ENCODE peak calls at places on chromosome 11, in nine cellular contexts. B is left ventricle myocardium inferior, M is lung, E is cardiac muscle cell, J is kidney, F is body of pancreas, D is A549, K is lower leg skin, I is HFF-Myc. L is an unnamed sample.

GRCh38 chr11:116275634-116276033 is 497.2 kb downstream of the BUD13 start:
- DNase-seq in B (no peak), M (no peak), E (no peak), J (no peak), F (no peak), D (no peak), K (no peak), I (no peak), L (peak)

GRCh38 chr11:128688896-128689546 is 4.9 kb upstream of the FLI1 start:
- DNase-seq in B (no peak), M (no peak), E (no peak), J (no peak), F (no peak), D (no peak), K (no peak), I (no peak), L (no peak)

GRCh38 chr11:116736763-116737162 is 36.0 kb downstream of the BUD13 start:
- DNase-seq in B (no peak), M (no peak), E (no peak), J (no peak), F (no peak), D (peak), K (no peak), I (no peak), L (peak)

GRCh38 chr11:29093416-29093815 is 923.4 kb downstream of the KCNA4 start:
- DNase-seq in B (no peak), M (no peak), E (no peak), J (no peak), F (no peak), D (peak), K (no peak), I (peak), L (peak)

GRCh38 chr11:29844701-29845379 is 172.0 kb downstream of the KCNA4 start:
- DNase-seq in B (no peak), M (no peak), E (peak), J (no peak), F (no peak), D (no peak), K (no peak), I (no peak), L (no peak)

GRCh38 chr11:8649361-8649760 is 33.1 kb downstream of the TRIM66 start:
- DNase-seq in B (no peak), M (no peak), E (no peak), J (no peak), F (no peak), D (no peak), K (no peak), I (no peak), L (peak)

GRCh38 chr11:60905551-60906113 is 753 bp downstream of the PRPF19 start:
- DNase-seq in B (no peak), M (no peak), E (no peak), J (no peak), F (no peak), D (no peak), K (no peak), I (no peak), L (peak)

GRCh38 chr11:103659743-103660142 is 376.7 kb upstream of the DDI1 start:
- DNase-seq in B (no peak), M (no peak), E (no peak), J (no peak), F (no peak), D (no peak), K (no peak), I (no peak), L (peak)

GRCh38 chr11:110962907-110963306 is 250.7 kb upstream of the ARHGAP20 start:
- DNase-seq in B (no peak), M (no peak), E (no peak), J (no peak), F (no peak), D (no peak), K (no peak), I (no peak), L (no peak)

GRCh38 chr11:116605543-116605942 is 167.2 kb downstream of the BUD13 start:
- DNase-seq in B (no peak), M (no peak), E (peak), J (no peak), F (peak), D (peak), K (no peak), I (peak), L (peak)

GRCh38 chr11:12269446-12270214 is 107.7 kb upstream of the PARVA start:
- DNase-seq in B (no peak), M (no peak), E (no peak), J (no peak), F (no peak), D (no peak), K (no peak), I (no peak), L (no peak)

GRCh38 chr11:107741044-107741823 is 29.4 kb upstream of the SLN start:
- DNase-seq in B (no peak), M (peak), E (peak), J (no peak), F (peak), D (peak), K (no peak), I (peak), L (peak)

GRCh38 chr11:35084817-35085424 is 54.0 kb upstream of the CD44 start:
- DNase-seq in B (no peak), M (no peak), E (no peak), J (no peak), F (no peak), D (no peak), K (no peak), I (no peak), L (no peak)

GRCh38 chr11:35079581-35079980 is 59.4 kb upstream of the CD44 start:
- DNase-seq in B (no peak), M (no peak), E (no peak), J (no peak), F (no peak), D (no peak), K (no peak), I (no peak), L (no peak)

GRCh38 chr11:35083181-35084061 is 55.5 kb upstream of the CD44 start:
- DNase-seq in B (peak), M (peak), E (no peak), J (no peak), F (peak), D (peak), K (peak), I (peak), L (peak)

GRCh38 chr11:35085766-35086165 is 53.2 kb upstream of the CD44 start:
- DNase-seq in B (peak), M (no peak), E (no peak), J (no peak), F (no peak), D (no peak), K (no peak), I (no peak), L (peak)

GRCh38 chr11:35082322-35083180 is 56.4 kb upstream of the CD44 start:
- DNase-seq in B (peak), M (peak), E (peak), J (peak), F (peak), D (peak), K (peak), I (peak), L (peak)
- TF ChIP-seq CTCF in B (no peak), M (no peak), E (no peak), J (no peak), F (peak), D (no peak), K (no peak), I (no peak), L (peak)

DNA sequence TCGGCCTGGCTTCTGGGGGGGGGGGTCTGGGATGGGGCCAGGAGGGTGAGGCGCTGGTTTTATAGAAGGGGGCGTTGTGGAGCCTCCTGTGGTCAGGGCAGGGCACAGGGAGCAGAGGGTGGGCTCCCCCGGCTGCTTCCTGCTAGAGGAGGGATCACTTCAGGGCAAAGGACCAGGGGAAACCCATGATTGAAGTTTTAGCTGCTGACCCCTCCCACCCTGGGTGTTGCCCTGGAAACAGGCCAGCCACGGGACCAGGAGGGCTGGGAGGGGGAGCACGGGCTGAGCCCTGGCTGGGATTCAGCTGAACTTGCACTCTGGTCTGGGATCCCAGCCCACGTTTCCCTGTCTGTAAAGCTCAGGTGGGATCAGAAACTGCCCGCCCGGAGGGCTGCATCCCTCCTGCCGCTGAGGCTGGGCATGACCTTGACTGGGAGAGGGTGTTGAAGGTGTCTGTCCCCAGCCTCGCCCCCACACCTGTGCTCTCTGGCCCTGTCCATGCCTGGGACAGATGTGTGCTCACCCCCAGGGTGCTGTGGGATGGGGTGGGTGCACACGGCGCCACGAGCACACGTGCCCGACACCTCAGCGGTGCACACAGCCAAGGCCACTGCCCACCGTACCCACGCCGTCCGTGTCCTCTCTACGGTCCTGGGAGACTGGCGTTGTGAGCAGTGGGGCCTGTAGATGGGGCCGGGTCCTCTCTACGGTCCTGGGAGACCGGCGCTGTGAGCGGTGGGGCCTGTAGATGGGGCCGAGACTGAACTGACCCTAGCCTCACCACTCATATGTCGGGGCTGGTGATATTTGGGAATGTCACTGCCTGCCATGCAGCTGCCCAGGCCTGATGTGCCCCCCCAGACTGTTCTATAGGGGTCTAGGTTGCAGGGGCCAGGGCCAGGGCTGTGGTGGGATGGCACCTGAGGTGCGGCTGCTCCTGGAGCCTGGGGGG is 2.3 kb downstream of the TSPAN4 start:
- DNase-seq in B (peak), M (peak), E (peak), J (peak), F (peak), D (peak), K (peak), I (peak), L (peak)
- H3K4me3 ChIP-seq in B (peak), M (peak), E (no peak), J (peak), F (no peak), D (peak), K (no peak), I (peak), L (peak)

GRCh38 chr11:1603629-1604028 is 4.6 kb downstream of the KRTAP5-3 start:
- DNase-seq in B (no peak), M (no peak), E (no peak), J (peak), F (no peak), D (no peak), K (no peak), I (no peak), L (no peak)

GRCh38 chr11:1597331-1597741 is 758 bp downstream of the KRTAP5-2 start:
- DNase-seq in B (no peak), M (no peak), E (no peak), J (peak), F (no peak), D (no peak), K (no peak), I (no peak), L (no peak)

GRCh38 chr11:1600626-1601025 is 2.5 kb upstream of the KRTAP5-2 start:
- DNase-seq in B (no peak), M (no peak), E (no peak), J (no peak), F (no peak), D (no peak), K (no peak), I (no peak), L (no peak)

GRCh38 chr11:1598816-1599215 is 722 bp upstream of the KRTAP5-2 start:
- DNase-seq in B (no peak), M (no peak), E (no peak), J (peak), F (no peak), D (no peak), K (no peak), I (no peak), L (no peak)

GRCh38 chr11:1597981-1598380 is at the start of gene KRTAP5-2:
- DNase-seq in B (no peak), M (no peak), E (no peak), J (peak), F (no peak), D (no peak), K (no peak), I (no peak), L (no peak)
- TF ChIP-seq CTCF in B (no peak), M (no peak), E (no peak), J (no peak), F (no peak), D (no peak), K (no peak), I (no peak), L (no peak)

GRCh38 chr11:62879150-62879549 is 1.5 kb upstream of the SLC3A2 start:
- DNase-seq in B (no peak), M (no peak), E (no peak), J (no peak), F (no peak), D (no peak), K (no peak), I (no peak), L (no peak)

GRCh38 chr11:62880231-62880802 is 379 bp upstream of the SLC3A2 start:
- DNase-seq in B (no peak), M (peak), E (peak), J (no peak), F (no peak), D (peak), K (peak), I (no peak), L (peak)

GRCh38 chr11:62881579-62882427 is 1.1 kb downstream of the SLC3A2 start:
- DNase-seq in B (peak), M (peak), E (peak), J (peak), F (peak), D (peak), K (peak), I (peak), L (peak)

GRCh38 chr11:62880803-62881578 is at the start of gene SLC3A2:
- DNase-seq in B (peak), M (peak), E (peak), J (peak), F (peak), D (peak), K (peak), I (no peak), L (peak)

DNA sequence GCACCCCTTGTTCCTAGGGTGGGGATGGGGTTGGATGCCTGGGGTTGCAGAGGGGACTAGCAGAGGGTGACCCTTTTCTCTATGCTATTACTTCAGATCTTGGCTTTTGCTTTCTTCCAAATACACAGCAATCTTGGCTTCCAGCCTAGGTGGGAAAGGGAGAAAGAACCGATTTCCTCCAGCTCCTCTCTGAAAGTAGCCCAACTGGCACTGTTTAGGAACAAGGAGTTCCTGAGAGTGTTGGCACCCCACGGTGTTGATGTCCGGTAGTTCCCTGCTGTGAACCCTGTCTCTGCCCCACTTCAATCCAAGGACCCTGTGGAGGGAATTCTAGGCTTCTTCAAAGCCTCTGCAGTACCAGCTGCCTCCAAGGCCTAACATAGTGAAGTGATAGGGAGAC is 1.1 kb upstream of the SLC3A2 start:
- DNase-seq in B (no peak), M (peak), E (no peak), J (no peak), F (no peak), D (no peak), K (peak), I (no peak), L (no peak)
- H3K4me3 ChIP-seq in B (peak), M (no peak), E (no peak), J (peak), F (no peak), D (no peak), K (no peak), I (peak), L (peak)